ENCODE peak calls at places on chromosomes 16 and 17, in four cellular contexts. S is SK-N-SH, X is H1, F is K562. P is an unnamed sample.

GRCh38 chr17:63275318-63275967 is 170.7 kb downstream of the CYB561 start:
- DNase-seq in S (no peak), X (no peak), F (peak; percentile 28), P (no peak)

GRCh38 chr17:10105513-10106001 is 92.8 kb downstream of the GAS7 start:
- DNase-seq in S (no peak), X (no peak), F (no peak), P (no peak)

GRCh38 chr16:64280317-64280716 is 841.5 kb downstream of the CDH11 start:
- DNase-seq in S (no peak), X (no peak), F (no peak), P (no peak)

GRCh38 chr16:71737501-71737900 is 13.0 kb upstream of the PHLPP2 start:
- DNase-seq in S (no peak), X (no peak), F (no peak), P (no peak)

GRCh38 chr17:19387921-19388521 is 1.0 kb upstream of the MFAP4 start:
- DNase-seq in S (no peak), X (no peak), F (no peak), P (no peak)

GRCh38 chr16:67228905-67229304 is 2.0 kb downstream of the TMEM208 start:
- DNase-seq in S (no peak), X (no peak), F (no peak), P (no peak)

GRCh38 chr16:49468611-49469322 is 95.2 kb downstream of the C16orf78 start:
- DNase-seq in S (no peak), X (peak; percentile 35), F (no peak), P (no peak)

GRCh38 chr16:890217-890616 is 80.6 kb downstream of the LMF1 start:
- DNase-seq in S (no peak), X (no peak), F (peak; percentile 47), P (no peak)

GRCh38 chr17:65297916-65298315 is 160.7 kb downstream of the RGS9 start:
- DNase-seq in S (no peak), X (no peak), F (no peak), P (no peak)

GRCh38 chr17:16980813-16981731 is 9.2 kb upstream of the TNFRSF13B start:
- DNase-seq in S (no peak), X (peak; percentile 43), F (no peak), P (no peak)

GRCh38 chr17:27873746-27874145 is 19.4 kb downstream of the LYRM9 start:
- DNase-seq in S (no peak), X (no peak), F (no peak), P (no peak)

GRCh38 chr16:51343411-51343810 is 192.3 kb upstream of the SALL1 start:
- DNase-seq in S (no peak), X (no peak), F (no peak), P (no peak)

GRCh38 chr16:6104423-6104822 is 1006.8 kb upstream of the EEF2KMT start:
- DNase-seq in S (no peak), X (no peak), F (no peak), P (no peak)

GRCh38 chr16:57575468-57576277 is 33.2 kb downstream of the ADGRG5 start:
- DNase-seq in S (no peak), X (no peak), F (peak; percentile 5), P (no peak)

GRCh38 chr16:84082835-84083569 is 33.7 kb downstream of the MBTPS1 start:
- DNase-seq in S (no peak), X (no peak), F (no peak), P (no peak)

GRCh38 chr17:15507001-15507400 is 39.6 kb upstream of the CDRT4 start:
- DNase-seq in S (no peak), X (no peak), F (no peak), P (no peak)

GRCh38 chr16:9836118-9836736 is 346.0 kb downstream of the GRIN2A start:
- DNase-seq in S (no peak), X (no peak), F (peak; percentile 39), P (no peak)

GRCh38 chr17:14135906-14136590 is 66.7 kb downstream of the COX10 start:
- DNase-seq in S (no peak), X (no peak), F (no peak), P (no peak)

GRCh38 chr17:5707482-5707881 is 123.2 kb upstream of the NLRP1 start:
- DNase-seq in S (no peak), X (no peak), F (no peak), P (no peak)

GRCh38 chr17:35175638-35176415 is 18.4 kb downstream of the SLC35G3 start:
- DNase-seq in S (no peak), X (no peak), F (no peak), P (no peak)

GRCh38 chr16:11502239-11502638 is 84.5 kb downstream of the LITAF start:
- DNase-seq in S (no peak), X (no peak), F (no peak), P (no peak)

GRCh38 chr17:27153005-27153404 is 140.9 kb upstream of the WSB1 start:
- DNase-seq in S (no peak), X (no peak), F (peak; percentile 4), P (no peak)

GRCh38 chr17:1713878-1714487 is 3.8 kb upstream of the TLCD2 start:
- DNase-seq in S (peak; percentile 62), X (peak; percentile 78), F (no peak), P (peak; percentile 78)

GRCh38 chr17:72587773-72588511 is 467.1 kb downstream of the SOX9 start:
- DNase-seq in S (no peak), X (no peak), F (no peak), P (no peak)

GRCh38 chr17:6556121-6557039 is at the start of gene PITPNM3:
- DNase-seq in S (peak; percentile 75), X (peak; percentile 59), F (peak; percentile 30), P (peak; percentile 42)

GRCh38 chr16:89026121-89026612 is 49.2 kb upstream of the CBFA2T3 start:
- DNase-seq in S (no peak), X (no peak), F (peak; percentile 80), P (peak; percentile 5)

GRCh38 chr17:20991276-20992037 is 51.4 kb downstream of the USP22 start:
- DNase-seq in S (no peak), X (no peak), F (no peak), P (no peak)

DNA sequence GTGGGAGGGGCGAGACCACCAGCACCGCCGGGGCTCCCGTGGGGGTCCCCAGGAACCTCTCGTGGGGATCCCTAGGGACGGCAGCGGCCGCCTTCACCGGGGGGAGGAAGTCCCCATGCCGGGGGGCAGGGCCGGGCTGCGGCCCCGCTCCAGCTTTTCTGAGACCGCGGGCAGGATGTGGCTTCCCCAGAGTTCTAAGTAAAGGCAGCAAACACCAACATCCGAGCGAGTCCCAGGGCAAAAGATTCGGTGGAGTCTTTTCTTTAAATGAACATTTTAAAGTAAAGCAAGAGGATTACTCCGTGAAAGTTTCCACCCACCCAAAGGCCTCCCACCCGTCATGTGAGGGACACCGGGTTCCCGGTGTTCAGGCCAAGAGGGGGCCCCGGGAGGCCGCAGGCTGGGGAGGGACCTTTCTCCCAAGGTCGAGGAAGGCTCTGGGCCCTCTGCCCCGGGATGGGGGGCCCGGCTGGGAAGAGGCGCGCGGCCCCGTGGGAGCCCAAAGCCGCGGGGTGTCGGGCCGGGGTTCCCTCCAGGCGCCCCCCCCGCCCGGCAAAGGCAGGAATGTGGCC is 137.2 kb upstream of the RPH3AL start:
- DNase-seq in S (peak; percentile 67), X (peak; percentile 72), F (no peak), P (peak; percentile 42)
- TF ChIP-seq TEAD4 in S (no peak), X (no peak), F (no peak), P (no peak)

GRCh38 chr16:81429045-81429521 is 15.5 kb upstream of the CMIP start:
- DNase-seq in S (peak; percentile 56), X (no peak), F (peak; percentile 76), P (peak; percentile 63)

GRCh38 chr16:81432899-81433560 is 11.6 kb upstream of the CMIP start:
- DNase-seq in S (no peak), X (no peak), F (no peak), P (no peak)

GRCh38 chr16:81435567-81435966 is 9.0 kb upstream of the CMIP start:
- DNase-seq in S (no peak), X (no peak), F (no peak), P (no peak)

GRCh38 chr16:81427245-81427644 is 17.4 kb upstream of the CMIP start:
- DNase-seq in S (no peak), X (no peak), F (no peak), P (no peak)

GRCh38 chr16:81431554-81432353 is 12.9 kb upstream of the CMIP start:
- DNase-seq in S (no peak), X (no peak), F (no peak), P (no peak)
- TF ChIP-seq TEAD4 in S (no peak), X (no peak), F (no peak), P (no peak)

GRCh38 chr17:51647873-51648272 is 387.5 kb downstream of the UTP18 start:
- DNase-seq in S (no peak), X (no peak), F (no peak), P (no peak)
- TF ChIP-seq TEAD4 in S (no peak), X (no peak), F (no peak), P (no peak)

GRCh38 chr17:75945202-75945601 is 4.4 kb upstream of the FBF1 start:
- DNase-seq in S (no peak), X (no peak), F (no peak), P (no peak)

GRCh38 chr17:75950421-75950820 is 9.6 kb upstream of the FBF1 start:
- DNase-seq in S (no peak), X (no peak), F (no peak), P (no peak)

DNA sequence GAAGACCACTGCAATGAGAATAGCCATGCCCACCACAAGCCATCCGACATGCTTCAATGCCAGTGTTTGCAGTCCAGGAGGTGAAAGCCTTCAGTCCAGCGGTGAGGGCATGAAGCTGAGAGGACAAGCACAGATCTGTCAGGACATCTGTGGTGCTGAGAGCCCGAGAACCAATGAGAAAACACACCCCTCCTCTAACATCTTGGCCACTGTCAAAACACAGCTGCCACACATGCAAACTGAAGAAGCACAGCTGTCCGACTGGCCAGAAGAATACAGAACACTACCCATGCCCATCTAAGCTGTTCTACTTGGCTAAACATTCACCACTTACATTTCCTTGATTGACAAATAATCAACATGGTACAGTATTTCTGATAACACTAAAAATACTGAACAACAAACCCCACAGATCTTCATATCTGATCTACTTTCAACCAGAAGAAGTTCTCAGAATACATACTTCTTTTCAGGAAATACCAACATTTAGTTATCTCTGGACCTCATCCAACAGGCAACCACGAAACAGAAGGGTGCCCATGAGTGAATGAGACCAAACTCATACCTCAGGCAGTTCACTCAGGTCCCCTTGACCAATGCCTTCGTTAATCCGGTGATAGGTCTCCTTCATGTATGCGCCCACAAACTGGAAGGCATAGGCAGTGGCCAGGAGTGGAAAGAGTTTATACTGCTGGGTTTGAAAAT is 10.2 kb upstream of the FBF1 start:
- DNase-seq in S (no peak), X (no peak), F (no peak), P (no peak)
- TF ChIP-seq TEAD4 in S (no peak), X (no peak), F (no peak), P (no peak)

GRCh38 chr16:19822534-19822933 is 62.1 kb downstream of the GPRC5B start:
- DNase-seq in S (no peak), X (no peak), F (no peak), P (no peak)
- TF ChIP-seq TEAD4 in S (no peak), X (no peak), F (no peak), P (no peak)

P was measured in WTC11.